ENCODE peak calls at places on chromosomes 2 and 18, in five cellular contexts. P is AG04449, M is AG09309, U is Peyer's patch, O is AG04450. Q is an unnamed sample.

GRCh38 chr2:237662671-237663093 is 35.3 kb downstream of the LRRFIP1 start:
- DNase-seq in P (peak; percentile 34), M (peak; percentile 90), U (peak; percentile 88), O (peak; percentile 78), Q (peak; percentile 18)

GRCh38 chr2:120559401-120559800 is 176.3 kb upstream of the GLI2 start:
- DNase-seq in P (peak; percentile 100), M (peak; percentile 98), U (peak; percentile 2), O (peak; percentile 97), Q (no peak)

GRCh38 chr2:173109253-173110188 is 33.9 kb downstream of the MAP3K20 start:
- DNase-seq in P (peak; percentile 71), M (peak; percentile 76), U (no peak), O (peak; percentile 62), Q (no peak)

GRCh38 chr18:27363918-27364317 is 178.8 kb upstream of the CHST9 start:
- DNase-seq in P (no peak), M (no peak), U (no peak), O (no peak), Q (no peak)

GRCh38 chr2:200670313-200670712 is 84.5 kb downstream of the AOX1 start:
- DNase-seq in P (no peak), M (no peak), U (no peak), O (no peak), Q (no peak)

GRCh38 chr2:6883448-6884122 is 6.0 kb downstream of the RSAD2 start:
- DNase-seq in P (no peak), M (no peak), U (no peak), O (no peak), Q (no peak)

GRCh38 chr2:16655457-16655837 is 10.2 kb downstream of the CYRIA start:
- DNase-seq in P (no peak), M (no peak), U (no peak), O (no peak), Q (no peak)

GRCh38 chr2:16615687-16616615 is 49.7 kb downstream of the CYRIA start:
- DNase-seq in P (no peak), M (no peak), U (no peak), O (no peak), Q (no peak)

GRCh38 chr2:74577448-74577847 is 22.9 kb downstream of the DOK1 start:
- DNase-seq in P (no peak), M (no peak), U (no peak), O (no peak), Q (no peak)

GRCh38 chr2:167784071-167784400 is 463.4 kb downstream of the STK39 start:
- DNase-seq in P (no peak), M (no peak), U (no peak), O (no peak), Q (no peak)

GRCh38 chr18:41996020-41996419 is 41.0 kb downstream of the PIK3C3 start:
- DNase-seq in P (no peak), M (no peak), U (no peak), O (no peak), Q (no peak)

GRCh38 chr2:42792583-42793313 is at the start of gene HAAO:
- DNase-seq in P (no peak), M (no peak), U (peak; percentile 92), O (no peak), Q (peak; percentile 13)

GRCh38 chr2:190340369-190340768 is 3.0 kb upstream of the INPP1 start:
- DNase-seq in P (no peak), M (no peak), U (no peak), O (no peak), Q (no peak)

GRCh38 chr2:112665113-112665780 is 19.5 kb downstream of the SLC20A1 start:
- DNase-seq in P (no peak), M (no peak), U (no peak), O (no peak), Q (no peak)

GRCh38 chr2:69305166-69305565 is 81.9 kb downstream of the GFPT1 start:
- DNase-seq in P (no peak), M (no peak), U (no peak), O (no peak), Q (no peak)

GRCh38 chr18:69127844-69128486 is 272.7 kb upstream of the DOK6 start:
- DNase-seq in P (no peak), M (no peak), U (no peak), O (no peak), Q (no peak)

GRCh38 chr2:102111823-102112222 is 30.7 kb upstream of the IL1R1 start:
- DNase-seq in P (no peak), M (no peak), U (no peak), O (no peak), Q (no peak)

GRCh38 chr18:11258014-11258413 is 108.6 kb upstream of the PIEZO2 start:
- DNase-seq in P (no peak), M (no peak), U (no peak), O (no peak), Q (no peak)

GRCh38 chr18:46156124-46156745 is 52.0 kb downstream of the HAUS1 start:
- DNase-seq in P (no peak), M (no peak), U (no peak), O (no peak), Q (no peak)

GRCh38 chr2:20549144-20549543 is 101.8 kb downstream of the HS1BP3 start:
- DNase-seq in P (no peak), M (no peak), U (peak; percentile 24), O (no peak), Q (no peak)

GRCh38 chr18:48629730-48630324 is 91.0 kb downstream of the CTIF start:
- DNase-seq in P (peak; percentile 98), M (peak; percentile 98), U (no peak), O (peak; percentile 99), Q (no peak)

GRCh38 chr18:27731211-27731610 is 445.7 kb downstream of the CDH2 start:
- DNase-seq in P (no peak), M (no peak), U (no peak), O (no peak), Q (no peak)

GRCh38 chr2:33212151-33212550 is 264.3 kb upstream of the RASGRP3 start:
- DNase-seq in P (peak; percentile 88), M (peak; percentile 84), U (no peak), O (peak; percentile 91), Q (no peak)

GRCh38 chr18:44840053-44840826 is 159.6 kb downstream of the SETBP1 start:
- DNase-seq in P (no peak), M (no peak), U (no peak), O (no peak), Q (no peak)

GRCh38 chr2:159712929-159713575 is 746 bp downstream of the MARCHF7 start:
- DNase-seq in P (no peak), M (no peak), U (no peak), O (no peak), Q (no peak)

GRCh38 chr2:159713691-159714585 is 1.6 kb downstream of the MARCHF7 start:
- DNase-seq in P (no peak), M (no peak), U (no peak), O (no peak), Q (no peak)

GRCh38 chr2:159711562-159712193 is 628 bp upstream of the MARCHF7 start:
- DNase-seq in P (no peak), M (no peak), U (no peak), O (no peak), Q (no peak)

GRCh38 chr2:159710601-159711180 is 1.6 kb upstream of the MARCHF7 start:
- DNase-seq in P (no peak), M (no peak), U (no peak), O (no peak), Q (no peak)

DNA sequence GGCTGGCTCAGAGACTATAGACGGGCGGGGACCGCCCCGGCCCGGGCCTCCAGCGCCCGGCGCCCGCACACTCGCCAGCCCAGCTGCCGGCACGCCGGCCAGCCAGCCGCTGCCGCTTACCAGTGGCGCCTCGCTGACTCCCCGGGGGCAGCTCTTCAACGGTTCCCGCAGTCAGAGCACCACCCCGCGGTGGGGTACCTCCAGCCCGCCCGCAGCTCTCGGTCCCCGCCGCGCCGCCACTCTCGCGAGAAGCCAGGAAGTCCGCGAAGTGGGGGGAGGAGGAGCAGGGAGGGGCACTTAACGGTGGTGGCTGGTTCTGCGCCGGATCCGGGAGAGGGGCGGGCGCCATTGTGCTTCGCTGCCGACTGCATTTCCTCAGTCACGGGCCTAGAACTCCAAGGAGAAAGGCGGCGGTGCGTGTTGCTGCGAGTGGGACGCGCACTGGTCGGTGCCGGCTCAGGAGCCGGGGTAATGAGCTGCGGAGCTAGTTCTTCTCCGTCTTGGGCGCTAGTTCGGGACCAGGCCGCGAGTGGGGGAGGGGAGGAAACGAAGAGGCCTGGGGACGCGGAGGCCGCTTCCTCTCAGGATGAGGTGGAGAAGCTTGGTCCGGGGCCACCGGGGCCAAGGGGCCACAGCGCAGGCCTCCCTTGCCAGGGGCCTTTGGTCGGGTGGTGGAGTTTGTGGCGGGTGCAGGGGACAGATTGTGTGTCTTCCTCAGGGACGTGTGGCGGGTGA is at the start of gene MARCHF7:
- DNase-seq in P (peak; percentile 58), M (peak; percentile 75), U (peak; percentile 98), O (peak; percentile 91), Q (peak; percentile 98)
- H3K4me3 ChIP-seq in P (peak within 1 kb of the TSS; percentile 99), M (peak within 1 kb of the TSS; percentile 99), U (peak within 1 kb of the TSS; percentile 98), O (peak within 1 kb of the TSS; percentile 98), Q (peak within 1 kb of the TSS; percentile 100)

DNA sequence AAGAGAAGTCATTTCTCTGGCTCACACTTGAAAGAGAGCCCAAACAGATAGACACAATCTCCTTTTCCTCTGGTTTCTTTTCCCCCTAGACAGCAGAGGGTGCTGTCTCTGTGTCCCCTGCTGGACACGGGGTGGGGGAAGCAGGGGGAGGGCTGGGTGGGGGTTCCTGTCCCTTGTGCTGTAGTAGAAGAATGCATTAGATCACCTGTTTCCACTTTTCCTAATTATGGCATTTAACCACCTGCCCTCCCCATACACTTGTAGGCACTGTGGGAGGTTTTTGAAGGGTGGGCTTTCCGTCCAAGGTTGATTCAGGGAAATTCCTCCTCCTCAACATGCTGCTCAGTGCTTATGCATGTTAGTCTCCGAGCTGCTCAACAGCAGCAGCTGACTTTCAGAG is 206.2 kb upstream of the EPAS1 start:
- DNase-seq in P (no peak), M (no peak), U (no peak), O (no peak), Q (no peak)
- TF ChIP-seq CTCF in P (no peak), M (no peak), U (no peak), O (no peak), Q (no peak)

GRCh38 chr2:174840436-174840835 is 76.2 kb upstream of the CHRNA1 start:
- DNase-seq in P (peak; percentile 31), M (peak; percentile 25), U (no peak), O (peak; percentile 43), Q (no peak)

GRCh38 chr2:174836345-174836999 is 72.2 kb upstream of the CHRNA1 start:
- DNase-seq in P (peak; percentile 91), M (peak; percentile 79), U (no peak), O (peak; percentile 85), Q (no peak)

GRCh38 chr2:174842496-174842895 is 78.2 kb upstream of the CHRNA1 start:
- DNase-seq in P (no peak), M (no peak), U (no peak), O (no peak), Q (no peak)

GRCh38 chr2:174841931-174842330 is 77.7 kb upstream of the CHRNA1 start:
- DNase-seq in P (no peak), M (no peak), U (no peak), O (no peak), Q (no peak)

DNA sequence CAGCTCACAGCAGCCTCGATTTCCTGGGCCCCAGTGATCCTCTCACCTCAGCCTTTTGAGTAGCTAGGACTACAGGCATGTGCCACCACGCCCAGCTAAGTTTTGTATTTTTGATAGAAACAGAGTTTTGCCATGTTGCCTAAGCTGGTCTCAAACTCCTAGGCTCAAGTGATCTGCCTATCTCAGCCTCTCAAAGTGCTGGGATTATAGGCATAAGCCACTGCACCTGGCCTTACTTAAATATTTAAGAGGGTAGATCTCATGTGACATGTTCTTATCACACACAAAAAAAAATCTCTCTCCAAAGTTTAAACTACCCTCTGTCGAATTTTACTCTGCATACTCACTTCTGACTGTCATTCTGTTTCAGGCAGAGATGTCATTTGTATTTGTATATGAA is 75.4 kb upstream of the CHRNA1 start:
- DNase-seq in P (no peak), M (no peak), U (no peak), O (no peak), Q (no peak)
- H3K4me3 ChIP-seq in P (no peak overlapping the region), M (no peak overlapping the region), U (no peak overlapping the region), O (no peak overlapping the region), Q (no peak overlapping the region)

GRCh38 chr2:9307505-9307904 is 100.9 kb downstream of the ASAP2 start:
- DNase-seq in P (no peak), M (no peak), U (no peak), O (no peak), Q (no peak)
- TF ChIP-seq CTCF in P (no peak), M (no peak), U (no peak), O (no peak), Q (no peak)

Q was measured in CD8-positive, alpha-beta T cell.